ENCODE peak calls at places on chromosomes 7 and 10, in five cellular contexts. E, M, R, O and I are unnamed samples.

GRCh38 chr7:19317461-19317860 is 172.2 kb upstream of the FERD3L start:
- DNase-seq in M (no peak), O (peak), E (no peak), R (no peak), I (no peak)

GRCh38 chr7:22651036-22651435 is 76.0 kb upstream of the IL6 start:
- DNase-seq in R (no peak), M (no peak), E (no peak), O (peak), I (no peak)

GRCh38 chr10:22246680-22247391 is 29.0 kb upstream of the EBLN1 start:
- DNase-seq in O (peak), E (no peak), R (no peak), M (no peak), I (peak)

GRCh38 chr10:3774814-3775670 is 10.0 kb downstream of the KLF6 start:
- DNase-seq in E (peak), O (peak), M (no peak), R (no peak), I (peak)

GRCh38 chr10:111344804-111345203 is 268.0 kb downstream of the ADRA2A start:
- DNase-seq in R (no peak), E (no peak), O (no peak), M (no peak), I (no peak)

GRCh38 chr7:6422926-6423632 is 24.7 kb downstream of the DAGLB start:
- DNase-seq in E (no peak), M (no peak), R (no peak), O (no peak), I (no peak)

GRCh38 chr7:84249651-84250050 is 55.1 kb upstream of the SEMA3A start:
- DNase-seq in O (no peak), M (no peak), R (no peak), E (no peak), I (no peak)

GRCh38 chr10:31036209-31036608 is 4.5 kb upstream of the ZNF438 start:
- DNase-seq in R (peak), M (no peak), E (no peak), O (no peak), I (peak)

GRCh38 chr10:129756912-129757861 is 206.9 kb downstream of the EBF3 start:
- DNase-seq in R (no peak), M (no peak), E (peak), O (peak), I (no peak)

GRCh38 chr10:68647928-68648327 is 73.1 kb upstream of the CCAR1 start:
- DNase-seq in M (no peak), O (peak), E (no peak), R (no peak), I (peak)

GRCh38 chr7:149598721-149599308 is 101.2 kb upstream of the ZNF746 start:
- DNase-seq in O (peak), E (peak), M (no peak), R (no peak), I (peak)

GRCh38 chr7:134113655-134114054 is 13.5 kb upstream of the LRGUK start:
- DNase-seq in E (no peak), R (no peak), M (no peak), O (no peak), I (no peak)

GRCh38 chr7:44281811-44282600 is 43.4 kb downstream of the CAMK2B start:
- DNase-seq in R (no peak), M (no peak), O (no peak), E (no peak), I (no peak)

GRCh38 chr10:24751716-24752115 is 28.0 kb upstream of the ARHGAP21 start:
- DNase-seq in E (no peak), O (no peak), R (no peak), M (no peak), I (no peak)

GRCh38 chr10:110845756-110846620 is 25.7 kb upstream of the PDCD4 start:
- DNase-seq in O (no peak), R (no peak), M (no peak), E (no peak), I (no peak)

GRCh38 chr7:21941570-21942224 is 4.0 kb downstream of the CDCA7L start:
- DNase-seq in O (peak), R (no peak), E (peak), M (no peak), I (no peak)

GRCh38 chr10:55822096-55822495 is 539.0 kb downstream of the ZWINT start:
- DNase-seq in R (no peak), E (no peak), M (no peak), O (no peak), I (no peak)

GRCh38 chr10:35928017-35928619 is 286.0 kb upstream of the FZD8 start:
- DNase-seq in M (no peak), R (no peak), O (no peak), E (no peak), I (peak)

GRCh38 chr7:85119934-85120333 is 66.9 kb downstream of the SEMA3D start:
- DNase-seq in O (no peak), M (no peak), E (no peak), R (no peak), I (no peak)

GRCh38 chr10:120076966-120077706 is 184.6 kb downstream of the SEC23IP start:
- DNase-seq in E (no peak), O (no peak), M (no peak), R (peak), I (no peak)

GRCh38 chr10:121437596-121437995 is 160.6 kb downstream of the FGFR2 start:
- DNase-seq in R (no peak), E (no peak), O (no peak), M (no peak), I (no peak)

GRCh38 chr10:108319434-108320222 is 1155.1 kb upstream of the SORCS1 start:
- DNase-seq in O (no peak), M (no peak), E (no peak), R (no peak), I (no peak)

GRCh38 chr7:73941836-73942551 is 81.0 kb downstream of the TMEM270 start:
- DNase-seq in O (peak), M (no peak), R (no peak), E (no peak), I (peak)

GRCh38 chr10:96448558-96448957 is 65.2 kb downstream of the TLL2 start:
- DNase-seq in M (no peak), R (no peak), E (no peak), O (no peak), I (no peak)

GRCh38 chr10:23432161-23432560 is 6.7 kb upstream of the OTUD1 start:
- DNase-seq in M (no peak), R (no peak), E (no peak), O (no peak), I (no peak)

GRCh38 chr10:11205026-11205772 is 187.5 kb downstream of the CELF2 start:
- DNase-seq in M (no peak), O (no peak), E (no peak), R (no peak), I (no peak)

GRCh38 chr7:43553999-43554398 is 28.9 kb upstream of the STK17A start:
- DNase-seq in M (no peak), E (peak), R (no peak), O (peak), I (peak)